ENCODE peak calls at places on chromosomes 1 and 21, in four cellular contexts. One of them, this sample, is unnamed.

GRCh38 chr1:154842635-154843034 is 27.4 kb downstream of the KCNN3 start:
- DNase-seq in H1: no peak
- DNase-seq in HepG2: no peak
- DNase-seq in K562: no peak
- DNase-seq in this sample: no peak

GRCh38 chr1:244636488-244637259 is 16.3 kb upstream of the DESI2 start:
- DNase-seq in H1: no peak
- DNase-seq in HepG2: no peak
- DNase-seq in K562: no peak
- DNase-seq in this sample: no peak

GRCh38 chr1:83112248-83112885 is 886.6 kb downstream of the TTLL7 start:
- DNase-seq in H1: no peak
- DNase-seq in HepG2: no peak
- DNase-seq in K562: no peak
- DNase-seq in this sample: no peak

GRCh38 chr1:43558346-43558841 is 27.7 kb downstream of the PTPRF start:
- DNase-seq in H1: no peak
- DNase-seq in HepG2: no peak
- DNase-seq in K562: no peak
- DNase-seq in this sample: no peak

GRCh38 chr1:167698313-167698712 is 23.5 kb upstream of the MPZL1 start:
- DNase-seq in H1: no peak
- DNase-seq in HepG2: no peak
- DNase-seq in K562: no peak
- DNase-seq in this sample: no peak

GRCh38 chr1:205652984-205653383 is 21.2 kb upstream of the ELK4 start:
- DNase-seq in H1: no peak
- DNase-seq in HepG2: no peak
- DNase-seq in K562: no peak
- DNase-seq in this sample: no peak

GRCh38 chr1:35261412-35262120 is 6.9 kb upstream of the ZMYM4 start:
- DNase-seq in H1: no peak
- DNase-seq in HepG2: no peak
- DNase-seq in K562: no peak
- DNase-seq in this sample: no peak

GRCh38 chr1:13783551-13783950 is 83.6 kb downstream of the PRDM2 start:
- DNase-seq in H1: no peak
- DNase-seq in HepG2: no peak
- DNase-seq in K562: no peak
- DNase-seq in this sample: no peak

GRCh38 chr1:46202975-46203737 is at the start of gene LURAP1:
- DNase-seq in H1: peak
- DNase-seq in HepG2: no peak
- DNase-seq in K562: peak
- DNase-seq in this sample: no peak

GRCh38 chr1:47444578-47445465 is 7.0 kb downstream of the FOXD2 start:
- DNase-seq in H1: peak
- DNase-seq in HepG2: no peak
- DNase-seq in K562: peak
- DNase-seq in this sample: no peak

GRCh38 chr1:166605137-166605536 is 234.1 kb upstream of the POGK start:
- DNase-seq in H1: no peak
- DNase-seq in HepG2: no peak
- DNase-seq in K562: no peak
- DNase-seq in this sample: no peak

GRCh38 chr1:9724706-9725476 is 73.4 kb downstream of the PIK3CD start:
- DNase-seq in H1: peak
- DNase-seq in HepG2: peak
- DNase-seq in K562: peak
- DNase-seq in this sample: no peak

GRCh38 chr1:55275151-55275748 is 60.1 kb upstream of the USP24 start:
- DNase-seq in H1: no peak
- DNase-seq in HepG2: no peak
- DNase-seq in K562: peak
- DNase-seq in this sample: no peak

GRCh38 chr21:15722591-15723324 is 7.0 kb upstream of the USP25 start:
- DNase-seq in H1: no peak
- DNase-seq in HepG2: no peak
- DNase-seq in K562: no peak
- DNase-seq in this sample: no peak

GRCh38 chr1:164764333-164764732 is 205.3 kb downstream of the PBX1 start:
- DNase-seq in H1: no peak
- DNase-seq in HepG2: no peak
- DNase-seq in K562: no peak
- DNase-seq in this sample: no peak

GRCh38 chr1:104195395-104195794 is 445.7 kb downstream of the AMY1C start:
- DNase-seq in H1: no peak
- DNase-seq in HepG2: peak
- DNase-seq in K562: no peak
- DNase-seq in this sample: no peak

GRCh38 chr1:76639181-76639580 is 228.1 kb upstream of the ST6GALNAC5 start:
- DNase-seq in H1: no peak
- DNase-seq in HepG2: no peak
- DNase-seq in K562: no peak
- DNase-seq in this sample: no peak

GRCh38 chr1:56771717-56772116 is 47.5 kb downstream of the FYB2 start:
- DNase-seq in H1: no peak
- DNase-seq in HepG2: no peak
- DNase-seq in K562: no peak
- DNase-seq in this sample: no peak

GRCh38 chr1:183048087-183049085 is 25.2 kb downstream of the LAMC1 start:
- DNase-seq in H1: no peak
- DNase-seq in HepG2: no peak
- DNase-seq in K562: no peak
- DNase-seq in this sample: peak

GRCh38 chr21:17476006-17476405 is 36.8 kb upstream of the CXADR start:
- DNase-seq in H1: no peak
- DNase-seq in HepG2: peak
- DNase-seq in K562: no peak
- DNase-seq in this sample: no peak

GRCh38 chr1:33255347-33256311 is 663 bp upstream of the ZNF362 start:
- DNase-seq in H1: peak
- DNase-seq in HepG2: peak
- DNase-seq in K562: no peak
- DNase-seq in this sample: peak

GRCh38 chr1:84892657-84893618 is at the start of gene LPAR3:
- DNase-seq in H1: peak
- DNase-seq in HepG2: no peak
- DNase-seq in K562: no peak
- DNase-seq in this sample: no peak

GRCh38 chr1:101071470-101071886 is 45.9 kb upstream of the DPH5 start:
- DNase-seq in H1: no peak
- DNase-seq in HepG2: peak
- DNase-seq in K562: peak
- DNase-seq in this sample: no peak

GRCh38 chr21:27825035-27825434 is 858.1 kb upstream of the ADAMTS5 start:
- DNase-seq in H1: no peak
- DNase-seq in HepG2: no peak
- DNase-seq in K562: no peak
- DNase-seq in this sample: no peak

GRCh38 chr1:205500240-205501218 is 3.9 kb upstream of the CDK18 start:
- DNase-seq in H1: no peak
- DNase-seq in HepG2: peak
- DNase-seq in K562: no peak
- DNase-seq in this sample: no peak

GRCh38 chr1:60924964-60925798 is 157.2 kb upstream of the NFIA start:
- DNase-seq in H1: no peak
- DNase-seq in HepG2: no peak
- DNase-seq in K562: peak
- DNase-seq in this sample: no peak

GRCh38 chr1:11704691-11705475 is 13.4 kb downstream of the DRAXIN start:
- DNase-seq in H1: no peak
- DNase-seq in HepG2: no peak
- DNase-seq in K562: no peak
- DNase-seq in this sample: no peak

GRCh38 chr21:34640858-34641257 is 25.9 kb upstream of the RCAN1 start:
- DNase-seq in H1: peak
- DNase-seq in HepG2: no peak
- DNase-seq in K562: no peak
- DNase-seq in this sample: no peak

DNA sequence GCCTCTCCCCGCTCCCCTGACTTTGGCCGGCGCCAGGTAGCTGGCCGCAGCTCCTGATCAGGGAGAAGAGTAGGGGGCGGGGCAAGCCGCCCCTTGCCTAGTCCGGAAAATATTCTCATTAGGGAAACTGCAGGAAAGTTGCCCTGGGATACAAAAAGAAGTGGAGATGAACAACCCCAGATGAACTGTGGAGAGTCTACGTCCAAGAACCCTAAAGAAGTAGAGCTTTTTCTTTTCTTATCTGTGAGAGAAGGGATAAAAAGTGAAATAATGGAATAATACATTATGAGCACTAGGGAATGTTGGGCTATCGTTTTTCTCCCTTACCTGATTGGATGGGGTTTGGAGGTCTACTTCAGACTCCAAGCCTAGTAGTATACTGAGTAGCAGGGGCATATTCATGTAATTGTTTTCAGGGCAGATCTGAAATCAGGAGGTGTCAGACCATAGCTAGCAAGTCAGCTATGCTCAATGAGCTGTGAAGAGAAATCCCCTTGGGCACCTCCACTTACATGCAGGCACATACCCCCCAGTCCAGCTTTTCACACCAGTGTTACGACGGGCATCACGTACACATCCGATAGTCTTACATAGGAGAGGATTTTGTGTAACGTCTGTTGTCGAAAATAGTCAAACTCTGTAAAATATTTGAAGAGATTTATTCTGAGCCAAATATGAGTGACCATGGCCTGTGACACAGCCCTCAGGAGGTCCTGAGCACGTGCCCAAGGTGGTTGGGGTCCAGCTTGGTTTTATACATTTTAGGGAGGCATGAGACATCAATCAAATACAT is 1.7 kb upstream of the DUSP10 start:
- DNase-seq in H1: no peak
- DNase-seq in HepG2: no peak
- DNase-seq in K562: no peak
- DNase-seq in this sample: peak
- TF ChIP-seq ATF2 in H1: no peak
- TF ChIP-seq ATF2 in HepG2: no peak
- TF ChIP-seq ATF2 in K562: no peak
- TF ChIP-seq ATF2 in this sample: peak

GRCh38 chr1:44819594-44820327 is 11.4 kb downstream of the BTBD19 start:
- DNase-seq in H1: peak
- DNase-seq in HepG2: peak
- DNase-seq in K562: peak
- DNase-seq in this sample: peak

GRCh38 chr1:44822131-44822701 is 13.9 kb downstream of the BTBD19 start:
- DNase-seq in H1: no peak
- DNase-seq in HepG2: no peak
- DNase-seq in K562: no peak
- DNase-seq in this sample: no peak

GRCh38 chr1:44820328-44820944 is 12.1 kb downstream of the BTBD19 start:
- DNase-seq in H1: no peak
- DNase-seq in HepG2: no peak
- DNase-seq in K562: peak
- DNase-seq in this sample: no peak

GRCh38 chr1:44820945-44821715 is 12.8 kb downstream of the BTBD19 start:
- DNase-seq in H1: no peak
- DNase-seq in HepG2: no peak
- DNase-seq in K562: no peak
- DNase-seq in this sample: no peak

DNA sequence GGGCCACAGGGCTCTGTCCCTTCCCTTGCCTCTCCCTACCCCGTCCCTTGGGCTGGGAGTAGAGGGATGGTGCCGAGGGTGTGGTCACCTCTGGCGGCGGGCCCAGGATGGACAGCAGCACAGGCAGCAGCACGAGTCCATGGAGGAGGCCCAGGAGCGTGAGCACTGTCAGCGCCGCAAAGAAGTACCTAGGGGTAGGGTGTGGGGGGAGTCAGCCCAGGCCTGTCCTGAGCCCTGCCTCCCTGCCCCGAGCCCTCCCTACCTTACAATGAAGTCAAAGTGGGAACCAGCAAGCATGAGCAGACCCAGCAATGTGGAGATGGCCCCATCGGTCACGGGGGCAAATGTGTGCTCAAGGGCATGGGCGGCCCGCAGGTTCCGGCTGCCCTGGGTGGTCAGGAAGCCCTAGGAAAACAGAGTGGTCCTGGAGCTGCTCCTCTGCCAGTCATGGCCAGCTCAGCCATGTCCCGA is 14.7 kb downstream of the BTBD19 start:
- DNase-seq in H1: no peak
- DNase-seq in HepG2: no peak
- DNase-seq in K562: no peak
- DNase-seq in this sample: no peak
- TF ChIP-seq EP300 in H1: no peak
- TF ChIP-seq EP300 in HepG2: no peak
- TF ChIP-seq EP300 in K562: no peak
- TF ChIP-seq EP300 in this sample: no peak

GRCh38 chr1:203364013-203364730 is 13.2 kb upstream of the FMOD start:
- DNase-seq in H1: no peak
- DNase-seq in HepG2: no peak
- DNase-seq in K562: peak
- DNase-seq in this sample: no peak

GRCh38 chr1:203362561-203363055 is 11.7 kb upstream of the FMOD start:
- DNase-seq in H1: no peak
- DNase-seq in HepG2: no peak
- DNase-seq in K562: no peak
- DNase-seq in this sample: no peak

GRCh38 chr1:203364806-203365205 is 13.9 kb upstream of the FMOD start:
- DNase-seq in H1: no peak
- DNase-seq in HepG2: no peak
- DNase-seq in K562: no peak
- DNase-seq in this sample: no peak

GRCh38 chr1:203360772-203361171 is 9.8 kb upstream of the FMOD start:
- DNase-seq in H1: no peak
- DNase-seq in HepG2: no peak
- DNase-seq in K562: no peak
- DNase-seq in this sample: no peak

DNA sequence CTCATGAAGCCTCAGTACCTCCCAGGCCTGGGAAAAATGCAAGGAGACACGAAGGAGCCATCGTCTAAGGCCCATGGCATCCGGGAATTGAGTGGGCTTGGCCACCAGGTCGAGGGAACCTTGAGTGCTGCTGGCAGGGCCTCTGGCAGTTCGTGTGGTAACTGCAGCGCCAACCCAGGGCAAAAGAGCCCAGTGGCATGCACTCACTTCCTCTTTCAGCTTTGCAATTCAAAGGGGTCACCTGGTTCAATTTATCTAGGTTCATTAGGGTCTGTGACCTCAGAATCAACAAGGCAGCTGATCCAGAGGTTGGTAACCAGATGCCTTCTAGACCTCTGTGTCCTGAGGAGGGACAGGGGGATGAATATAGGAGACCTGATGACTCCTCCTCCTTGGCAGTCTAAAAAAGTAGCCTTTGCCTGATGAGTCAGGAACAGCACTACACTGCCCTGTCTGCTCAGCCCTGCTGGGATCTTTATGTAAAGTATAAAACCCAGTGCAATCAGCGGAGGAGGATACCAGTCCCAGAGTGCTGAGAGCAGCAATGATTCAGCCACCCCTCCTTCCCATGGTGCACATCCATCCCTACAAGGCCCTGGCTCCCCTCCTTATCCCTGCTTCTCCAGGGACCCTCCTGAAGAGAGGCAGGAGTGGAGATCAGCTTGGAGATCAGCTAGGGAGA is 11.1 kb upstream of the FMOD start:
- DNase-seq in H1: no peak
- DNase-seq in HepG2: no peak
- DNase-seq in K562: no peak
- DNase-seq in this sample: no peak
- TF ChIP-seq GABPA in H1: no peak
- TF ChIP-seq GABPA in HepG2: no peak
- TF ChIP-seq GABPA in K562: no peak
- TF ChIP-seq GABPA in this sample: no peak

GRCh38 chr21:45308211-45309068 is 20.7 kb upstream of the POFUT2 start:
- DNase-seq in H1: no peak
- DNase-seq in HepG2: peak
- DNase-seq in K562: no peak
- DNase-seq in this sample: no peak
- TF ChIP-seq ATF2 in H1: no peak
- TF ChIP-seq ATF2 in HepG2: no peak
- TF ChIP-seq ATF2 in K562: no peak
- TF ChIP-seq ATF2 in this sample: no peak

This sample was measured in GM12878.